ENCODE peak calls at places on chromosomes 4 and X, in six cellular contexts. Q is GM12878, T is K562, D is HEK293T, N is HCT116, F is HepG2. J is an unnamed sample.

GRCh38 chrX:116379854-116380253 is 56.6 kb upstream of the SLC6A14 start:
- DNase-seq in Q (no peak), T (no peak), D (no peak), N (no peak), F (no peak), J (no peak)

GRCh38 chrX:41397228-41397627 is 49.9 kb upstream of the NYX start:
- DNase-seq in Q (no peak), T (no peak), D (no peak), N (no peak), F (no peak), J (no peak)

GRCh38 chrX:17768997-17769396 is 31.7 kb downstream of the SCML1 start:
- DNase-seq in Q (no peak), T (no peak), D (no peak), N (no peak), F (no peak), J (no peak)

GRCh38 chr4:56907009-56907408 is 691 bp upstream of the REST start:
- DNase-seq in Q (no peak), T (no peak), D (peak), N (no peak), F (no peak), J (peak)

GRCh38 chrX:146906166-146906565 is 91.6 kb upstream of the CXorf51A start:
- DNase-seq in Q (no peak), T (no peak), D (no peak), N (no peak), F (no peak), J (no peak)

GRCh38 chrX:150213481-150214030 is 149.6 kb upstream of the MAMLD1 start:
- DNase-seq in Q (no peak), T (no peak), D (no peak), N (no peak), F (no peak), J (no peak)

GRCh38 chrX:129360175-129360574 is 163.1 kb downstream of the SMARCA1 start:
- DNase-seq in Q (peak), T (peak), D (peak), N (peak), F (peak), J (peak)

GRCh38 chr4:38144029-38144428 is 183.8 kb downstream of the PTTG2 start:
- DNase-seq in Q (no peak), T (no peak), D (no peak), N (no peak), F (no peak), J (no peak)

GRCh38 chr4:21517460-21517859 is 431.1 kb downstream of the KCNIP4 start:
- DNase-seq in Q (no peak), T (no peak), D (no peak), N (no peak), F (no peak), J (no peak)

GRCh38 chrX:137565921-137566745 is at the start of gene ZIC3:
- DNase-seq in Q (no peak), T (no peak), D (peak), N (no peak), F (no peak), J (peak)

DNA sequence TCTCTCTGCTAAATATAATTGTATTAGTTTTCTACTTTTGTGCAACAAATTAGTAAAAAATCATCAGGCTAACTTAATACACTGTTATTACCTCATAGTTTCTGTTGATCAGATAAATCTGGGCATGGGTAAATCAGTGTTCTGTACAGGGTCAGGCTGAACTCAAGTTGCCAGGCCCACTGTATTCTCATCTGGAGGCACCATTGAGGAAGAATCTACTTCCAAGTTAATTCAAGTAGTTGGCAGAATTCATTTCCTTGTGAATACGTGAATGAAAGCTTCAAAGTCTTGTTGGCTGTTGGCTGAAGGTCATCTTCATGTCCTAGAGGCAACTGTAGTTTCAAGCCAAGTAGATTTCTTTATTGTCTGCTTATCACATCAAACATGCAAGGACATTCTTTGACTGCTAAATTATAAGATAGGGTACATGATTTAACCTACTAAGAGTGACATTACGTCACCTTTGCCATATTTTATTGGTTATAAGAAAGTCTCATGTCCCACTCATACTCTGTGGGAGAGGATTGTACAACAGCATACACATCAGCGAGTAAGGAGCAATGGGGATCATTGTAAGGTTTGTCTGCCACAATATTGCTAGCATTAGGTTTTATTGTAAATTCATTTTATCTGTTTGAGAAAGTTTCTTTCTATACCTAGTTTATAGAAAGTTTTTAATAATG is 1219.0 kb downstream of the ARAP2 start:
- DNase-seq in Q (no peak), T (no peak), D (no peak), N (no peak), F (no peak), J (no peak)
- TF ChIP-seq SP1 in Q (no peak), T (no peak), D (no peak), N (no peak), F (no peak), J (no peak)

DNA sequence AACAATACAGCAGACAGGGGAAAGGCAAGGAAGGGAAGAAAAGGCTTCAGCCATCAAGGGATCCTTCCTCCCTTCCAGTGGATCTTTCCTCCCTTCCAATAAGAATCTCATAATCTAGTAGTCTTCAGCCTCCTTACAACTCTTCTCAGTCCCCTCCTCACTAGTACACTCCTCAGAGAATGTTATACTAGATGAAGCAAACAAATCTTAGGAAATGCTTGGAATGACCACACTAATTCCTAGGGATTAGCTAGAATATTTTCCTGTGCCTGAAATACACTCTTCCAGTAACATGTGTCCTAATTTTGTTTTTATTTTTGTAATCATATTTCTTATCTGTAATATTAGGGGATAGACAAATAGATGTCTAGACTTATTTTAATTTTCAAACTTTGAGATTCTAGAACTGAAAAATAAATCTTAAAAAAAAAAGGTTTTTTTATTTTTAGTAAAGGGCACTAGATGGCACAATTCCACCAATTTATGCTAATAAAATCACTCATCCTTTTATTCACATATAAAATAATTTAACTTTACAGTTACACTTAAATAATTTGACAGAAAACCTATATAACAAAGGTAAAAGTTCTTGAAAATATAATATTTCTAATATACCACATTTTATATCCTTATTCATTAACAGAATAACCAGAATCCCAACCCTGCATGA is 7.0 kb upstream of the STPG2 start:
- DNase-seq in Q (no peak), T (no peak), D (no peak), N (no peak), F (no peak), J (no peak)
- TF ChIP-seq SP1 in Q (no peak), T (no peak), D (no peak), N (no peak), F (no peak), J (no peak)

GRCh38 chr4:17781831-17782287 is 438 bp upstream of the FAM184B start:
- DNase-seq in Q (no peak), T (no peak), D (no peak), N (no peak), F (no peak), J (no peak)

GRCh38 chr4:17780461-17781071 is 855 bp downstream of the FAM184B start:
- DNase-seq in Q (no peak), T (no peak), D (no peak), N (no peak), F (no peak), J (no peak)

GRCh38 chr4:17778431-17778830 is 3.0 kb downstream of the FAM184B start:
- DNase-seq in Q (no peak), T (no peak), D (no peak), N (no peak), F (no peak), J (no peak)

GRCh38 chr4:17785858-17786257 is 4.4 kb upstream of the FAM184B start:
- DNase-seq in Q (no peak), T (no peak), D (no peak), N (no peak), F (no peak), J (no peak)

GRCh38 chr4:17781072-17781830 is at the start of gene FAM184B:
- DNase-seq in Q (no peak), T (no peak), D (no peak), N (no peak), F (no peak), J (peak)
- TF ChIP-seq SP1 in Q (no peak), T (no peak), D (no peak), N (no peak), F (no peak), J (peak)

GRCh38 chr4:993111-994029 is at the start of gene SLC26A1:
- DNase-seq in Q (no peak), T (peak), D (no peak), N (no peak), F (peak), J (no peak)
- TF ChIP-seq SP1 in Q (no peak), T (no peak), D (no peak), N (no peak), F (no peak), J (no peak)